ENCODE peak calls at places on chromosomes 7 and 10, in four cellular contexts. One of them, this sample, is unnamed.

GRCh38 chr10:26432938-26433337 is 5.2 kb upstream of the APBB1IP start:
- DNase-seq in breast epithelium: no peak
- DNase-seq in stomach: no peak
- DNase-seq in A549: no peak
- DNase-seq in this sample: no peak

GRCh38 chr10:84329094-84329611 is 764 bp downstream of the CCSER2 start:
- DNase-seq in breast epithelium: no peak
- DNase-seq in stomach: no peak
- DNase-seq in A549: peak; percentile 47
- DNase-seq in this sample: no peak

GRCh38 chr10:4804505-4804904 is 21.5 kb upstream of the AKR1E2 start:
- DNase-seq in breast epithelium: no peak
- DNase-seq in stomach: no peak
- DNase-seq in A549: no peak
- DNase-seq in this sample: no peak

GRCh38 chr10:90583416-90583815 is 274.4 kb downstream of the HTR7 start:
- DNase-seq in breast epithelium: no peak
- DNase-seq in stomach: no peak
- DNase-seq in A549: no peak
- DNase-seq in this sample: no peak

GRCh38 chr7:86600506-86601290 is 43.0 kb upstream of the GRM3 start:
- DNase-seq in breast epithelium: no peak
- DNase-seq in stomach: no peak
- DNase-seq in A549: no peak
- DNase-seq in this sample: no peak

GRCh38 chr10:95268438-95268837 is 22.4 kb downstream of the PDLIM1 start:
- DNase-seq in breast epithelium: no peak
- DNase-seq in stomach: no peak
- DNase-seq in A549: no peak
- DNase-seq in this sample: no peak

GRCh38 chr7:55526770-55527169 is 45.5 kb downstream of the VOPP1 start:
- DNase-seq in breast epithelium: no peak
- DNase-seq in stomach: peak; percentile 25
- DNase-seq in A549: no peak
- DNase-seq in this sample: no peak

GRCh38 chr10:128287099-128287498 is 160.9 kb upstream of the MKI67 start:
- DNase-seq in breast epithelium: no peak
- DNase-seq in stomach: no peak
- DNase-seq in A549: no peak
- DNase-seq in this sample: no peak

GRCh38 chr7:157389951-157390730 is 53.3 kb downstream of the DNAJB6 start:
- DNase-seq in breast epithelium: no peak
- DNase-seq in stomach: no peak
- DNase-seq in A549: no peak
- DNase-seq in this sample: no peak

GRCh38 chr7:31883761-31884164 is 186.4 kb downstream of the PDE1C start:
- DNase-seq in breast epithelium: no peak
- DNase-seq in stomach: no peak
- DNase-seq in A549: peak; percentile 49
- DNase-seq in this sample: no peak

GRCh38 chr7:51012569-51013217 is 230.0 kb upstream of the GRB10 start:
- DNase-seq in breast epithelium: no peak
- DNase-seq in stomach: no peak
- DNase-seq in A549: no peak
- DNase-seq in this sample: peak; percentile 9

GRCh38 chr7:6453737-6454136 is 6.0 kb upstream of the DAGLB start:
- DNase-seq in breast epithelium: no peak
- DNase-seq in stomach: no peak
- DNase-seq in A549: peak; percentile 84
- DNase-seq in this sample: no peak

GRCh38 chr10:21953585-21954057 is 49.9 kb downstream of the DNAJC1 start:
- DNase-seq in breast epithelium: no peak
- DNase-seq in stomach: no peak
- DNase-seq in A549: peak; percentile 69
- DNase-seq in this sample: no peak

GRCh38 chr7:152923711-152924110 is 164.2 kb downstream of the ACTR3B start:
- DNase-seq in breast epithelium: peak; percentile 7
- DNase-seq in stomach: no peak
- DNase-seq in A549: no peak
- DNase-seq in this sample: no peak

GRCh38 chr7:26199301-26200112 is 1.0 kb downstream of the HNRNPA2B1 start:
- DNase-seq in breast epithelium: peak; percentile 68
- DNase-seq in stomach: peak; percentile 70
- DNase-seq in A549: peak; percentile 71
- DNase-seq in this sample: peak; percentile 67

GRCh38 chr10:57898231-57898630 is 369.5 kb downstream of the IPMK start:
- DNase-seq in breast epithelium: no peak
- DNase-seq in stomach: peak; percentile 50
- DNase-seq in A549: no peak
- DNase-seq in this sample: no peak

GRCh38 chr7:71479231-71479630 is 347.3 kb downstream of the GALNT17 start:
- DNase-seq in breast epithelium: no peak
- DNase-seq in stomach: no peak
- DNase-seq in A549: no peak
- DNase-seq in this sample: no peak

GRCh38 chr10:5547934-5548660 is 23.3 kb downstream of the CALML3 start:
- DNase-seq in breast epithelium: peak; percentile 64
- DNase-seq in stomach: peak; percentile 76
- DNase-seq in A549: peak; percentile 75
- DNase-seq in this sample: peak; percentile 86

GRCh38 chr7:157520249-157520648 is 183.4 kb downstream of the DNAJB6 start:
- DNase-seq in breast epithelium: peak; percentile 6
- DNase-seq in stomach: no peak
- DNase-seq in A549: no peak
- DNase-seq in this sample: no peak

GRCh38 chr10:118850418-118851061 is 95.8 kb upstream of the CACUL1 start:
- DNase-seq in breast epithelium: no peak
- DNase-seq in stomach: peak; percentile 74
- DNase-seq in A549: peak; percentile 74
- DNase-seq in this sample: peak; percentile 55

GRCh38 chr10:130656187-130656575 is 520.0 kb downstream of the GLRX3 start:
- DNase-seq in breast epithelium: no peak
- DNase-seq in stomach: no peak
- DNase-seq in A549: no peak
- DNase-seq in this sample: no peak

GRCh38 chr7:73834626-73835191 is 3.9 kb downstream of the CLDN4 start:
- DNase-seq in breast epithelium: no peak
- DNase-seq in stomach: no peak
- DNase-seq in A549: no peak
- DNase-seq in this sample: no peak

GRCh38 chr10:35643976-35644799 is 2.1 kb upstream of the FZD8 start:
- DNase-seq in breast epithelium: no peak
- DNase-seq in stomach: no peak
- DNase-seq in A549: no peak
- DNase-seq in this sample: no peak

GRCh38 chr10:105973252-105973877 is 1191.1 kb downstream of the SORCS1 start:
- DNase-seq in breast epithelium: no peak
- DNase-seq in stomach: no peak
- DNase-seq in A549: no peak
- DNase-seq in this sample: no peak

GRCh38 chr7:99396914-99397631 is 11.3 kb downstream of the PDAP1 start:
- DNase-seq in breast epithelium: no peak
- DNase-seq in stomach: no peak
- DNase-seq in A549: no peak
- DNase-seq in this sample: no peak
- TF ChIP-seq POLR2A in breast epithelium: no peak
- TF ChIP-seq POLR2A in stomach: no peak
- TF ChIP-seq POLR2A in A549: no peak
- TF ChIP-seq POLR2A in this sample: no peak

GRCh38 chr10:78405231-78405630 is 371.6 kb downstream of the RPS24 start:
- DNase-seq in breast epithelium: no peak
- DNase-seq in stomach: peak; percentile 10
- DNase-seq in A549: no peak
- DNase-seq in this sample: peak; percentile 66

GRCh38 chr10:78405781-78406180 is 372.1 kb downstream of the RPS24 start:
- DNase-seq in breast epithelium: no peak
- DNase-seq in stomach: peak; percentile 21
- DNase-seq in A549: no peak
- DNase-seq in this sample: no peak

GRCh38 chr10:78408011-78408410 is 374.3 kb downstream of the RPS24 start:
- DNase-seq in breast epithelium: no peak
- DNase-seq in stomach: no peak
- DNase-seq in A549: no peak
- DNase-seq in this sample: no peak

GRCh38 chr10:78407009-78407711 is 373.5 kb downstream of the RPS24 start:
- DNase-seq in breast epithelium: peak; percentile 88
- DNase-seq in stomach: peak; percentile 87
- DNase-seq in A549: peak; percentile 93
- DNase-seq in this sample: peak; percentile 62

GRCh38 chr10:78406648-78407008 is 373.0 kb downstream of the RPS24 start:
- DNase-seq in breast epithelium: no peak
- DNase-seq in stomach: peak; percentile 16
- DNase-seq in A549: no peak
- DNase-seq in this sample: no peak
- H3K4me3 ChIP-seq in breast epithelium: peak overlapping the region; percentile 47
- H3K4me3 ChIP-seq in stomach: peak overlapping the region; percentile 31
- H3K4me3 ChIP-seq in A549: no peak overlapping the region
- H3K4me3 ChIP-seq in this sample: no peak overlapping the region

GRCh38 chr7:44563171-44563679 is 10.5 kb downstream of the DDX56 start:
- DNase-seq in breast epithelium: no peak
- DNase-seq in stomach: no peak
- DNase-seq in A549: no peak
- DNase-seq in this sample: no peak

GRCh38 chr7:44566680-44567079 is 7.0 kb downstream of the DDX56 start:
- DNase-seq in breast epithelium: no peak
- DNase-seq in stomach: no peak
- DNase-seq in A549: no peak
- DNase-seq in this sample: no peak

GRCh38 chr7:44564606-44565005 is 9.1 kb downstream of the DDX56 start:
- DNase-seq in breast epithelium: no peak
- DNase-seq in stomach: no peak
- DNase-seq in A549: no peak
- DNase-seq in this sample: no peak

GRCh38 chr7:44565795-44566559 is 7.7 kb downstream of the DDX56 start:
- DNase-seq in breast epithelium: no peak
- DNase-seq in stomach: no peak
- DNase-seq in A549: no peak
- DNase-seq in this sample: no peak

GRCh38 chr7:44565097-44565794 is 8.5 kb downstream of the DDX56 start:
- DNase-seq in breast epithelium: peak; percentile 52
- DNase-seq in stomach: peak; percentile 73
- DNase-seq in A549: peak; percentile 63
- DNase-seq in this sample: peak; percentile 92
- TF ChIP-seq POLR2A in breast epithelium: no peak
- TF ChIP-seq POLR2A in stomach: no peak
- TF ChIP-seq POLR2A in A549: no peak
- TF ChIP-seq POLR2A in this sample: no peak

GRCh38 chr7:88072715-88073055 is 138.6 kb downstream of the ADAM22 start:
- DNase-seq in breast epithelium: no peak
- DNase-seq in stomach: no peak
- DNase-seq in A549: no peak
- DNase-seq in this sample: no peak
- H3K4me3 ChIP-seq in breast epithelium: no peak overlapping the region
- H3K4me3 ChIP-seq in stomach: no peak overlapping the region
- H3K4me3 ChIP-seq in A549: no peak overlapping the region
- H3K4me3 ChIP-seq in this sample: no peak overlapping the region

GRCh38 chr7:1536105-1536767 is 5.7 kb downstream of the MAFK start:
- DNase-seq in breast epithelium: no peak
- DNase-seq in stomach: no peak
- DNase-seq in A549: no peak
- DNase-seq in this sample: no peak

GRCh38 chr7:1537631-1538412 is 7.3 kb downstream of the MAFK start:
- DNase-seq in breast epithelium: peak; percentile 88
- DNase-seq in stomach: peak; percentile 81
- DNase-seq in A549: peak; percentile 93
- DNase-seq in this sample: peak; percentile 85

GRCh38 chr7:1538544-1539345 is 8.2 kb downstream of the MAFK start:
- DNase-seq in breast epithelium: no peak
- DNase-seq in stomach: no peak
- DNase-seq in A549: peak; percentile 47
- DNase-seq in this sample: no peak

GRCh38 chr7:1535695-1536094 is 5.2 kb downstream of the MAFK start:
- DNase-seq in breast epithelium: no peak
- DNase-seq in stomach: no peak
- DNase-seq in A549: peak; percentile 50
- DNase-seq in this sample: no peak

GRCh38 chr7:1536768-1537630 is 6.5 kb downstream of the MAFK start:
- DNase-seq in breast epithelium: peak; percentile 96
- DNase-seq in stomach: peak; percentile 96
- DNase-seq in A549: peak; percentile 98
- DNase-seq in this sample: peak; percentile 99
- TF ChIP-seq POLR2A in breast epithelium: peak; percentile 42
- TF ChIP-seq POLR2A in stomach: no peak
- TF ChIP-seq POLR2A in A549: peak; percentile 36
- TF ChIP-seq POLR2A in this sample: no peak

GRCh38 chr7:116529250-116529649 is 4.4 kb downstream of the CAV1 start:
- DNase-seq in breast epithelium: no peak
- DNase-seq in stomach: no peak
- DNase-seq in A549: no peak
- DNase-seq in this sample: no peak
- H3K4me3 ChIP-seq in breast epithelium: peak overlapping the region; percentile 66
- H3K4me3 ChIP-seq in stomach: peak overlapping the region; percentile 72
- H3K4me3 ChIP-seq in A549: no peak overlapping the region
- H3K4me3 ChIP-seq in this sample: no peak overlapping the region